ENCODE peak calls at places on chromosomes 13 and 19, in six cellular contexts. E, H, P, O, I and V are unnamed samples.

GRCh38 chr13:41026806-41027205 is 7.7 kb upstream of the ELF1 start:
- DNase-seq in I (no peak), O (no peak), E (no peak), H (no peak), P (no peak), V (no peak)

GRCh38 chr19:11692127-11692790 is 46.5 kb downstream of the ZNF823 start:
- DNase-seq in P (no peak), E (no peak), H (no peak), I (no peak), O (no peak), V (no peak)

GRCh38 chr19:12647490-12648071 is 19.0 kb downstream of the MAN2B1 start:
- DNase-seq in I (peak; percentile 68), P (no peak), H (peak; percentile 16), O (no peak), E (no peak), V (peak; percentile 39)

GRCh38 chr13:102799544-102800144 is 725 bp downstream of the BIVM start:
- DNase-seq in I (no peak), P (peak; percentile 71), E (no peak), H (peak; percentile 14), O (no peak), V (no peak)

GRCh38 chr13:94056362-94056990 is 423.0 kb downstream of the DCT start:
- DNase-seq in H (peak; percentile 37), P (no peak), E (no peak), O (no peak), I (no peak), V (no peak)

GRCh38 chr19:11581740-11582139 is 4.3 kb upstream of the ACP5 start:
- DNase-seq in I (no peak), H (peak; percentile 10), O (no peak), P (no peak), E (no peak), V (no peak)

GRCh38 chr13:49272296-49272695 is 24.6 kb downstream of the CDADC1 start:
- DNase-seq in H (no peak), P (no peak), I (no peak), O (no peak), E (no peak), V (no peak)

GRCh38 chr13:79898996-79899395 is 418.0 kb downstream of the NDFIP2 start:
- DNase-seq in H (no peak), E (no peak), I (no peak), P (no peak), O (no peak), V (peak; percentile 52)

GRCh38 chr19:38061294-38061693 is 154.3 kb downstream of the SIPA1L3 start:
- DNase-seq in H (peak; percentile 81), O (no peak), P (no peak), I (no peak), E (no peak), V (peak; percentile 35)

GRCh38 chr13:51811046-51811445 is 7.1 kb upstream of the DHRS12 start:
- DNase-seq in E (no peak), I (no peak), P (no peak), H (no peak), O (no peak), V (no peak)

GRCh38 chr13:93226623-93227279 is at the start of gene GPC6:
- DNase-seq in E (peak; percentile 23), P (peak; percentile 80), I (no peak), H (peak; percentile 91), O (no peak), V (peak; percentile 58)

GRCh38 chr13:30869491-30869890 is 36.6 kb upstream of the MEDAG start:
- DNase-seq in I (no peak), E (no peak), O (no peak), P (no peak), H (no peak), V (no peak)

GRCh38 chr13:42041017-42041683 is 7.3 kb upstream of the DGKH start:
- DNase-seq in P (peak; percentile 69), H (peak; percentile 16), E (no peak), I (peak; percentile 57), O (no peak), V (peak; percentile 51)

GRCh38 chr19:47353307-47353712 is 4.2 kb downstream of the DHX34 start:
- DNase-seq in H (no peak), O (no peak), E (no peak), I (no peak), P (no peak), V (no peak)

GRCh38 chr13:48235814-48236135 is 2.8 kb downstream of the ITM2B start:
- DNase-seq in I (no peak), H (no peak), E (no peak), P (no peak), O (no peak), V (no peak)
- H3K4me3 ChIP-seq in I (peak overlapping the region; percentile 99), H (peak overlapping the region; percentile 95), E (peak overlapping the region; percentile 69), P (peak overlapping the region; percentile 99), O (peak overlapping the region; percentile 98), V (peak overlapping the region; percentile 79)

GRCh38 chr19:55101261-55101660 is 16.2 kb downstream of the PPP1R12C start:
- DNase-seq in P (no peak), H (no peak), O (no peak), E (no peak), I (no peak), V (no peak)
- H3K36me3 ChIP-seq in P (peaks cover 66% of the 10 kb centered on the region), H (peaks cover 42% of the 10 kb centered on the region), O (peaks cover 21% of the 10 kb centered on the region), E (peaks cover 11% of the 10 kb centered on the region), I (no peaks in the 10 kb centered on the region), V (peaks cover 17% of the 10 kb centered on the region)

GRCh38 chr19:3518231-3518630 is 12.1 kb downstream of the FZR1 start:
- DNase-seq in E (no peak), O (no peak), I (no peak), P (no peak), H (no peak), V (no peak)
- H3K4me3 ChIP-seq in E (no peak overlapping the region), O (no peak overlapping the region), I (no peak overlapping the region), P (no peak overlapping the region), H (no peak overlapping the region), V (no peak overlapping the region)

DNA sequence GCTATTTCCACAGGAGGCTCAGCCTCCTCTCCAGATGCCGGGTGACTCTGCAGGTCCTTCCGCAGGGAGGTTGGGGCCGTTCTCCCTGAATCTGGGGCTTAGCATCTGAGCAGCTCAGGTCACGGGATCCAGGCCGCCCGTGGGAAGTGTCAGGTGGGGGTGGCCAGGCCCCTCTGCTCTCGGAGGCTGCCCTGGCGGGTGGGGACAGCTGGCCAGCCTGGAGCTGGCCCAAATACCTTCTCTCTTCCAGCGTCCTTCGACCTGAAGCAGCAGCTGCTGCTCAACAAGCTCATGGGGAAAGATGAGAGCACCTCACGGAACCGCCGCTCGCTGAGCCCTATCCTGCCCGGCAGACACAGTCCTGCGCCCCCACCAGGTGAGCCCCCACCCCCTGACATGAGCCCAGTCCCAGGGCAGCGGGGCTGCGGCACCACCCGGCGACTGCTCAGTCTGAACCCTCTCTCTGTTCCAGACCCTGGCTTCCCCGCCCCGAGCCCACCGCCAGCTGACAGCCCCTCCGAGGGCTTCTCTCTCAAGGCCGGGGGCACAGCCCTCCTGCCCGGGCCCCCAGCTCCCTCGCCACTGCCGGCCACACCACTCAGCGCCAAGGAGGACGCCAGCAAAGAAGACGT is 19.1 kb downstream of the PEX11G start:
- DNase-seq in P (no peak), O (no peak), H (no peak), E (no peak), I (no peak), V (no peak)
- H3K36me3 ChIP-seq in P (peaks cover 64% of the 10 kb centered on the region), O (peaks cover 67% of the 10 kb centered on the region), H (peaks cover 30% of the 10 kb centered on the region), E (peaks cover 20% of the 10 kb centered on the region), I (no peaks in the 10 kb centered on the region), V (peaks cover 24% of the 10 kb centered on the region)

GRCh38 chr13:104181526-104182231 is 1115.5 kb upstream of the SLC10A2 start:
- DNase-seq in E (no peak), I (no peak), P (no peak), O (no peak), H (no peak), V (no peak)
- H3K4me3 ChIP-seq in E (no peak overlapping the region), I (no peak overlapping the region), P (no peak overlapping the region), O (no peak overlapping the region), H (no peak overlapping the region), V (no peak overlapping the region)

GRCh38 chr19:3966051-3967017 is 4.6 kb downstream of the DAPK3 start:
- DNase-seq in P (no peak), O (no peak), E (no peak), H (no peak), I (no peak), V (no peak)
- H3K36me3 ChIP-seq in P (peaks cover 70% of the 10 kb centered on the region), O (peaks cover 5% of the 10 kb centered on the region), E (peaks cover 25% of the 10 kb centered on the region), H (peaks cover 67% of the 10 kb centered on the region), I (no peaks in the 10 kb centered on the region), V (peaks cover 42% of the 10 kb centered on the region)

DNA sequence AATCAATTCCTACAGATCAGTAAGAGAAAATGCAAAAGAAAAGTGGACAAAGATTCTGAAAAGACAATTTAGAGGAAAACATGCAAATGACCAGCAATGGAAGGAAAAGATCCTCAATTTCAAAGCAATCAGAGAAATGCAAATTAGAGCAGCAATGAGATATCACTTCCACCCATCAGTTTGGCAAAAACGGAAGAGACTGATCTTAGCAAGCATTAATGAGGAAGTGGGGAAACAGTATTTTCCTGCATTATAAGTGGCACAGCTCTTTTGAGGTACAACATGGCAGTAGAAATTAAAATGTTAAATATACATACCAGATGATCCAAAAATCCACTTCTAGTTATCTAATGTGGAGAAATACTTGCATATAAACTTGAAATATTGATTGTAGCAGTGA is 69.1 kb upstream of the SLC7A1 start:
- DNase-seq in I (no peak), P (no peak), E (no peak), H (no peak), O (no peak), V (no peak)
- H3K4me3 ChIP-seq in I (no peak overlapping the region), P (no peak overlapping the region), E (no peak overlapping the region), H (no peak overlapping the region), O (no peak overlapping the region), V (no peak overlapping the region)

DNA sequence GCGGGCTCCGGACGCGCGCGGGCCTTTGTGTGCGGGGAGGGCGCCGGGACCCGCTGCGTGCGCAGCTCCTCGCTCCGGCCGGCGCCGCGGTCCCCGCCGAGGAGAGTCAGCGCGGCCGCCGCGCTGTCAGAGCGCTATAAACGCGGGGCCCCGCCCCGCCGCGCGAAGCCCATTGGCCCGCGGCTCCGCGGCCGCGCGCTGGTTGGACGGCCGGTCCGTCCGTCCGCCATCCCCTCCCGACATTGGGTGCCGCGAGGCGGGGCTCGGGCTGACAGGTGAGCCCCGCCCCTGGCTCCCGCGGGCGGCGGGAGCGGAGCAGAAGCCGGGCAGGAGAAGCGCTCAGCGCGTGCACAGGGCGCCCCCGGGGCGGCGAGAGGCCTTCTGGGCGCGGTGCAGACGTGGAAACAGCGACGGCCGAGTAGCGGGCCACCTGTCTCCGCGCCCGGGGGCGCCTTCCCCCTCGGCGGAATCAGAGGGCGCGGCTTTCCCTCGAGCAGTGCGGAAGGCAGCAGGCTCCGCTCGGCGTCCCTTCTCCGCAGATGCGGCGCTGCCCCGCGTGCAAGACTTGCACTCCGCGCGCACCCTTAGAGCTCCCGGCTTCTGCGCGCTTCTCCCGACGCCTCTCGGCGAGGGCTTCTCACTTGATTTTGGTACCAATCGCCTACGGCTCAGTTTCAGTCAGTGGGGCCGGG is at the start of gene EFNB2:
- DNase-seq in I (peak; percentile 84), O (peak; percentile 82), E (peak; percentile 69), H (peak; percentile 75), P (peak; percentile 93), V (peak; percentile 80)
- H3K36me3 ChIP-seq in I (no peaks in the 10 kb centered on the region), O (no peaks in the 10 kb centered on the region), E (no peaks in the 10 kb centered on the region), H (no peaks in the 10 kb centered on the region), P (no peaks in the 10 kb centered on the region), V (no peaks in the 10 kb centered on the region)